ENCODE peak calls at places on chromosomes 3 and 15, in eight cellular contexts. One of them, this sample, is unnamed.

GRCh38 chr3:10192953-10193691 is 28.4 kb downstream of the IRAK2 start:
- DNase-seq in AG08396: peak
- DNase-seq in brain microvascular endothelial cell: peak
- DNase-seq in naive thymus-derived CD8-positive, alpha-beta T cell: peak
- DNase-seq in IMR-90: peak
- DNase-seq in HS-27A: peak
- DNase-seq in erythroblast: no peak
- DNase-seq in fibroblast of mammary gland: peak
- DNase-seq in this sample: peak

GRCh38 chr3:131804565-131805133 is 230.2 kb downstream of the CPNE4 start:
- DNase-seq in AG08396: no peak
- DNase-seq in brain microvascular endothelial cell: no peak
- DNase-seq in HS-27A: no peak
- DNase-seq in naive thymus-derived CD8-positive, alpha-beta T cell: no peak
- DNase-seq in fibroblast of mammary gland: no peak
- DNase-seq in IMR-90: no peak
- DNase-seq in erythroblast: peak
- DNase-seq in this sample: no peak

GRCh38 chr15:43800286-43801136 is at the start of gene HYPK:
- DNase-seq in naive thymus-derived CD8-positive, alpha-beta T cell: peak
- DNase-seq in AG08396: peak
- DNase-seq in HS-27A: peak
- DNase-seq in brain microvascular endothelial cell: peak
- DNase-seq in fibroblast of mammary gland: peak
- DNase-seq in IMR-90: peak
- DNase-seq in erythroblast: peak
- DNase-seq in this sample: no peak

GRCh38 chr3:47890037-47890831 is 87.3 kb downstream of the DHX30 start:
- DNase-seq in brain microvascular endothelial cell: no peak
- DNase-seq in naive thymus-derived CD8-positive, alpha-beta T cell: no peak
- DNase-seq in fibroblast of mammary gland: no peak
- DNase-seq in AG08396: no peak
- DNase-seq in IMR-90: no peak
- DNase-seq in HS-27A: no peak
- DNase-seq in erythroblast: no peak
- DNase-seq in this sample: no peak

GRCh38 chr15:69573815-69574472 is 121.3 kb downstream of the RPLP1 start:
- DNase-seq in HS-27A: no peak
- DNase-seq in fibroblast of mammary gland: peak
- DNase-seq in naive thymus-derived CD8-positive, alpha-beta T cell: no peak
- DNase-seq in brain microvascular endothelial cell: peak
- DNase-seq in erythroblast: no peak
- DNase-seq in IMR-90: peak
- DNase-seq in AG08396: no peak
- DNase-seq in this sample: no peak

GRCh38 chr3:150078983-150079739 is 108.5 kb upstream of the PFN2 start:
- DNase-seq in fibroblast of mammary gland: peak
- DNase-seq in naive thymus-derived CD8-positive, alpha-beta T cell: no peak
- DNase-seq in IMR-90: peak
- DNase-seq in HS-27A: peak
- DNase-seq in erythroblast: no peak
- DNase-seq in AG08396: peak
- DNase-seq in brain microvascular endothelial cell: peak
- DNase-seq in this sample: peak

GRCh38 chr3:126539558-126540250 is 15.7 kb downstream of the CHST13 start:
- DNase-seq in IMR-90: no peak
- DNase-seq in fibroblast of mammary gland: no peak
- DNase-seq in AG08396: no peak
- DNase-seq in brain microvascular endothelial cell: no peak
- DNase-seq in HS-27A: no peak
- DNase-seq in naive thymus-derived CD8-positive, alpha-beta T cell: peak
- DNase-seq in erythroblast: no peak
- DNase-seq in this sample: no peak

GRCh38 chr3:187017511-187018230 is 87.3 kb downstream of the ST6GAL1 start:
- DNase-seq in naive thymus-derived CD8-positive, alpha-beta T cell: no peak
- DNase-seq in erythroblast: no peak
- DNase-seq in IMR-90: no peak
- DNase-seq in fibroblast of mammary gland: no peak
- DNase-seq in HS-27A: no peak
- DNase-seq in AG08396: no peak
- DNase-seq in brain microvascular endothelial cell: no peak
- DNase-seq in this sample: no peak